ENCODE peak calls at places on chromosomes 5 and 9, in five cellular contexts. K is activated B cell treated with CpG ODN at 0.5 μM for 24 hours, A is fibroblast of gingiva, U is HT1080, Z is WTC11. G is an unnamed sample.

GRCh38 chr5:135454946-135455345 is 2.8 kb upstream of the TIFAB start:
- DNase-seq in K (peak), A (no peak), U (no peak), Z (peak), G (no peak)

GRCh38 chr9:18791074-18791473 is 241.9 kb downstream of the SAXO1 start:
- DNase-seq in K (no peak), A (no peak), U (peak), Z (peak), G (no peak)

GRCh38 chr5:124655211-124655880 is 91.1 kb downstream of the ZNF608 start:
- DNase-seq in K (no peak), A (peak), U (no peak), Z (no peak), G (no peak)

GRCh38 chr5:135565256-135565655 is 13.5 kb downstream of the CXCL14 start:
- DNase-seq in K (no peak), A (peak), U (no peak), Z (no peak), G (no peak)

GRCh38 chr9:35689601-35690446 is at the start of gene TPM2:
- DNase-seq in K (no peak), A (peak), U (peak), Z (peak), G (no peak)

GRCh38 chr9:27485158-27485557 is 38.9 kb upstream of the IFNK start:
- DNase-seq in K (no peak), A (no peak), U (no peak), Z (no peak), G (no peak)

GRCh38 chr5:164119806-164120440 is 614.5 kb downstream of the MAT2B start:
- DNase-seq in K (no peak), A (no peak), U (peak), Z (peak), G (no peak)

GRCh38 chr9:131677445-131678180 is 62.3 kb downstream of the RAPGEF1 start:
- DNase-seq in K (no peak), A (peak), U (peak), Z (no peak), G (peak)

GRCh38 chr5:59473611-59474010 is 419.9 kb downstream of the PDE4D start:
- DNase-seq in K (no peak), A (no peak), U (no peak), Z (no peak), G (no peak)

GRCh38 chr5:34603378-34603777 is 52.8 kb upstream of the RAI14 start:
- DNase-seq in K (no peak), A (no peak), U (no peak), Z (no peak), G (no peak)

GRCh38 chr9:95771556-95772280 is 103.8 kb upstream of the ERCC6L2 start:
- DNase-seq in K (no peak), A (peak), U (no peak), Z (no peak), G (no peak)

GRCh38 chr5:137470111-137470920 is 28.8 kb downstream of the SPOCK1 start:
- DNase-seq in K (no peak), A (peak), U (peak), Z (no peak), G (no peak)

GRCh38 chr5:112419050-112419595 is at the start of gene EPB41L4A:
- DNase-seq in K (peak), A (no peak), U (no peak), Z (peak), G (peak)

GRCh38 chr9:73081979-73082657 is 69.5 kb upstream of the ANXA1 start:
- DNase-seq in K (no peak), A (peak), U (peak), Z (no peak), G (peak)